ENCODE peak calls at places on chromosomes 5 and 9, in seven cellular contexts. H is bronchial epithelial cell, R is astrocyte of the cerebellum, B is mesothelial cell of epicardium, L is left colon, A is tibial nerve, C is KG1. W is an unnamed sample.
A peak's percentile ranks its signal among the peaks of the same experiment; 100 is the strongest.

GRCh38 chr9:91720746-91721705 is 229.0 kb downstream of the ROR2 start:
- DNase-seq in C (peak; percentile 15), H (no peak), B (no peak), L (no peak), R (no peak), A (no peak), W (no peak)

GRCh38 chr5:12780536-12780935 is 876.3 kb upstream of the CTNND2 start:
- DNase-seq in R (no peak), A (no peak), L (no peak), B (no peak), C (no peak), H (no peak), W (no peak)

GRCh38 chr5:160649304-160649703 is 202.7 kb downstream of the ATP10B start:
- DNase-seq in C (no peak), H (peak; percentile 10), A (no peak), R (no peak), B (no peak), L (no peak), W (peak; percentile 32)

GRCh38 chr9:110334871-110335270 is 2.8 kb downstream of the TXNDC8 start:
- DNase-seq in A (no peak), H (no peak), R (no peak), B (no peak), L (no peak), C (no peak), W (no peak)

GRCh38 chr5:104344809-104345512 is 782.4 kb upstream of the NUDT12 start:
- DNase-seq in H (peak; percentile 39), A (no peak), C (no peak), L (no peak), R (peak; percentile 37), B (no peak), W (no peak)

GRCh38 chr5:93164690-93165089 is 416.3 kb downstream of the NR2F1-AS1 start:
- DNase-seq in C (no peak), H (peak; percentile 70), A (no peak), R (peak; percentile 56), B (no peak), L (no peak), W (peak; percentile 64)

GRCh38 chr5:97365173-97365845 is 182.3 kb upstream of the RIOK2 start:
- DNase-seq in C (no peak), A (no peak), B (no peak), H (no peak), R (no peak), L (no peak), W (no peak)

GRCh38 chr9:72871685-72872084 is 81.2 kb downstream of the ALDH1A1 start:
- DNase-seq in A (no peak), B (no peak), R (no peak), H (peak; percentile 22), L (no peak), C (no peak), W (no peak)

GRCh38 chr5:65062684-65063083 is 294.0 kb downstream of the CWC27 start:
- DNase-seq in A (peak; percentile 27), B (no peak), R (peak; percentile 23), C (no peak), L (no peak), H (peak; percentile 96), W (peak; percentile 34)

GRCh38 chr5:132785864-132786263 is 8.8 kb upstream of the SEPTIN8 start:
- DNase-seq in H (no peak), B (no peak), A (no peak), L (no peak), R (no peak), C (no peak), W (no peak)

GRCh38 chr5:172425402-172425801 is 28.9 kb downstream of the SH3PXD2B start:
- DNase-seq in L (no peak), C (no peak), A (no peak), R (no peak), H (no peak), B (no peak), W (no peak)

GRCh38 chr5:137084016-137084415 is 415.1 kb downstream of the SPOCK1 start:
- DNase-seq in L (no peak), A (no peak), B (no peak), R (no peak), C (no peak), H (no peak), W (no peak)

GRCh38 chr5:66974256-66974655 is 222.3 kb downstream of the CD180 start:
- DNase-seq in B (no peak), L (no peak), C (no peak), H (no peak), A (no peak), R (no peak), W (no peak)

W was measured in retinal pigment epithelial cell.